ENCODE peak calls at places on chromosomes 6 and 20, in seven cellular contexts. One of them, this sample, is unnamed.

GRCh38 chr6:153125032-153125431 is 6.0 kb downstream of the RGS17 start:
- DNase-seq in progenitor cell of endocrine pancreas: no peak
- DNase-seq in cardiac muscle cell: no peak
- DNase-seq in mesothelial cell of epicardium: no peak
- DNase-seq in lower leg skin: no peak
- DNase-seq in cardiac fibroblast: no peak
- DNase-seq in AG04450: no peak
- DNase-seq in this sample: no peak

GRCh38 chr20:34825530-34826362 is at the start of gene NCOA6:
- DNase-seq in mesothelial cell of epicardium: peak
- DNase-seq in AG04450: peak
- DNase-seq in progenitor cell of endocrine pancreas: peak
- DNase-seq in lower leg skin: peak
- DNase-seq in cardiac fibroblast: peak
- DNase-seq in cardiac muscle cell: peak
- DNase-seq in this sample: peak

GRCh38 chr6:2072450-2072849 is 173.0 kb downstream of the GMDS start:
- DNase-seq in mesothelial cell of epicardium: no peak
- DNase-seq in progenitor cell of endocrine pancreas: no peak
- DNase-seq in AG04450: no peak
- DNase-seq in cardiac fibroblast: peak
- DNase-seq in cardiac muscle cell: peak
- DNase-seq in lower leg skin: no peak
- DNase-seq in this sample: no peak

GRCh38 chr20:17705916-17706315 is 6.2 kb downstream of the BANF2 start:
- DNase-seq in lower leg skin: no peak
- DNase-seq in cardiac fibroblast: no peak
- DNase-seq in mesothelial cell of epicardium: no peak
- DNase-seq in cardiac muscle cell: no peak
- DNase-seq in AG04450: no peak
- DNase-seq in progenitor cell of endocrine pancreas: no peak
- DNase-seq in this sample: no peak

GRCh38 chr6:85389180-85389797 is 60.6 kb upstream of the NT5E start:
- DNase-seq in cardiac muscle cell: no peak
- DNase-seq in mesothelial cell of epicardium: no peak
- DNase-seq in AG04450: no peak
- DNase-seq in cardiac fibroblast: no peak
- DNase-seq in lower leg skin: no peak
- DNase-seq in progenitor cell of endocrine pancreas: no peak
- DNase-seq in this sample: no peak

GRCh38 chr20:34753706-34754461 is 49.7 kb downstream of the TP53INP2 start:
- DNase-seq in cardiac muscle cell: no peak
- DNase-seq in lower leg skin: no peak
- DNase-seq in cardiac fibroblast: no peak
- DNase-seq in progenitor cell of endocrine pancreas: no peak
- DNase-seq in mesothelial cell of epicardium: no peak
- DNase-seq in AG04450: peak
- DNase-seq in this sample: no peak

GRCh38 chr6:139530551-139530950 is 156.1 kb upstream of the CITED2 start:
- DNase-seq in AG04450: no peak
- DNase-seq in progenitor cell of endocrine pancreas: no peak
- DNase-seq in cardiac muscle cell: no peak
- DNase-seq in lower leg skin: no peak
- DNase-seq in cardiac fibroblast: no peak
- DNase-seq in mesothelial cell of epicardium: no peak
- DNase-seq in this sample: no peak

GRCh38 chr6:139904158-139904533 is 529.7 kb upstream of the CITED2 start:
- DNase-seq in lower leg skin: no peak
- DNase-seq in mesothelial cell of epicardium: no peak
- DNase-seq in AG04450: no peak
- DNase-seq in progenitor cell of endocrine pancreas: no peak
- DNase-seq in cardiac muscle cell: no peak
- DNase-seq in cardiac fibroblast: no peak
- DNase-seq in this sample: no peak

GRCh38 chr6:31122803-31123706 is 2.8 kb upstream of the CDSN start:
- DNase-seq in cardiac fibroblast: peak
- DNase-seq in AG04450: peak
- DNase-seq in progenitor cell of endocrine pancreas: no peak
- DNase-seq in mesothelial cell of epicardium: peak
- DNase-seq in cardiac muscle cell: peak
- DNase-seq in lower leg skin: no peak
- DNase-seq in this sample: no peak

GRCh38 chr6:15985354-15985995 is 143.4 kb upstream of the MYLIP start:
- DNase-seq in cardiac muscle cell: no peak
- DNase-seq in lower leg skin: no peak
- DNase-seq in progenitor cell of endocrine pancreas: no peak
- DNase-seq in cardiac fibroblast: no peak
- DNase-seq in mesothelial cell of epicardium: no peak
- DNase-seq in AG04450: no peak
- DNase-seq in this sample: no peak

GRCh38 chr6:160960839-160961238 is 30.7 kb upstream of the MAP3K4 start:
- DNase-seq in lower leg skin: no peak
- DNase-seq in cardiac fibroblast: no peak
- DNase-seq in progenitor cell of endocrine pancreas: no peak
- DNase-seq in mesothelial cell of epicardium: no peak
- DNase-seq in AG04450: no peak
- DNase-seq in cardiac muscle cell: no peak
- DNase-seq in this sample: no peak

GRCh38 chr6:152136449-152136825 is 329.0 kb downstream of the ESR1 start:
- DNase-seq in AG04450: no peak
- DNase-seq in progenitor cell of endocrine pancreas: no peak
- DNase-seq in mesothelial cell of epicardium: no peak
- DNase-seq in cardiac muscle cell: no peak
- DNase-seq in lower leg skin: no peak
- DNase-seq in cardiac fibroblast: peak
- DNase-seq in this sample: no peak

GRCh38 chr20:49853640-49854039 is 41.0 kb downstream of the SLC9A8 start:
- DNase-seq in cardiac muscle cell: peak
- DNase-seq in cardiac fibroblast: peak
- DNase-seq in mesothelial cell of epicardium: no peak
- DNase-seq in AG04450: peak
- DNase-seq in lower leg skin: no peak
- DNase-seq in progenitor cell of endocrine pancreas: no peak
- DNase-seq in this sample: no peak

GRCh38 chr6:1424306-1424927 is 35.0 kb downstream of the FOXF2 start:
- DNase-seq in progenitor cell of endocrine pancreas: no peak
- DNase-seq in mesothelial cell of epicardium: no peak
- DNase-seq in cardiac muscle cell: peak
- DNase-seq in lower leg skin: no peak
- DNase-seq in AG04450: no peak
- DNase-seq in cardiac fibroblast: peak
- DNase-seq in this sample: no peak

GRCh38 chr6:3987072-3987471 is 91.9 kb downstream of the FAM217A start:
- DNase-seq in mesothelial cell of epicardium: no peak
- DNase-seq in AG04450: no peak
- DNase-seq in cardiac fibroblast: peak
- DNase-seq in progenitor cell of endocrine pancreas: no peak
- DNase-seq in cardiac muscle cell: peak
- DNase-seq in lower leg skin: no peak
- DNase-seq in this sample: no peak

GRCh38 chr6:128601060-128601459 is 80.7 kb upstream of the PTPRK start:
- DNase-seq in mesothelial cell of epicardium: no peak
- DNase-seq in cardiac muscle cell: peak
- DNase-seq in lower leg skin: no peak
- DNase-seq in progenitor cell of endocrine pancreas: no peak
- DNase-seq in AG04450: no peak
- DNase-seq in cardiac fibroblast: peak
- DNase-seq in this sample: no peak

GRCh38 chr6:111715321-111715720 is 109.6 kb upstream of the TRAF3IP2 start:
- DNase-seq in lower leg skin: no peak
- DNase-seq in cardiac muscle cell: no peak
- DNase-seq in progenitor cell of endocrine pancreas: no peak
- DNase-seq in AG04450: no peak
- DNase-seq in cardiac fibroblast: no peak
- DNase-seq in mesothelial cell of epicardium: no peak
- DNase-seq in this sample: no peak

GRCh38 chr20:40279390-40279789 is 409.6 kb downstream of the MAFB start:
- DNase-seq in cardiac muscle cell: peak
- DNase-seq in lower leg skin: peak
- DNase-seq in cardiac fibroblast: peak
- DNase-seq in mesothelial cell of epicardium: no peak
- DNase-seq in AG04450: peak
- DNase-seq in progenitor cell of endocrine pancreas: no peak
- DNase-seq in this sample: no peak

GRCh38 chr6:3640868-3641267 is 110.6 kb downstream of the PXDC1 start:
- DNase-seq in mesothelial cell of epicardium: no peak
- DNase-seq in progenitor cell of endocrine pancreas: no peak
- DNase-seq in cardiac muscle cell: no peak
- DNase-seq in cardiac fibroblast: no peak
- DNase-seq in lower leg skin: no peak
- DNase-seq in AG04450: no peak
- DNase-seq in this sample: no peak

GRCh38 chr20:7375905-7376304 is 564.4 kb downstream of the HAO1 start:
- DNase-seq in mesothelial cell of epicardium: no peak
- DNase-seq in lower leg skin: no peak
- DNase-seq in progenitor cell of endocrine pancreas: no peak
- DNase-seq in AG04450: no peak
- DNase-seq in cardiac muscle cell: peak
- DNase-seq in cardiac fibroblast: peak
- DNase-seq in this sample: no peak
- TF ChIP-seq CTCF in mesothelial cell of epicardium: peak
- TF ChIP-seq CTCF in lower leg skin: no peak
- TF ChIP-seq CTCF in progenitor cell of endocrine pancreas: peak
- TF ChIP-seq CTCF in AG04450: peak
- TF ChIP-seq CTCF in cardiac muscle cell: peak
- TF ChIP-seq CTCF in cardiac fibroblast: peak
- TF ChIP-seq CTCF in this sample: no peak

GRCh38 chr20:52921300-52921699 is 50.9 kb upstream of the TSHZ2 start:
- DNase-seq in mesothelial cell of epicardium: no peak
- DNase-seq in cardiac muscle cell: no peak
- DNase-seq in progenitor cell of endocrine pancreas: no peak
- DNase-seq in cardiac fibroblast: no peak
- DNase-seq in AG04450: no peak
- DNase-seq in lower leg skin: no peak
- DNase-seq in this sample: no peak

GRCh38 chr20:52918311-52918710 is 53.8 kb upstream of the TSHZ2 start:
- DNase-seq in AG04450: no peak
- DNase-seq in cardiac fibroblast: no peak
- DNase-seq in mesothelial cell of epicardium: no peak
- DNase-seq in progenitor cell of endocrine pancreas: no peak
- DNase-seq in cardiac muscle cell: no peak
- DNase-seq in lower leg skin: no peak
- DNase-seq in this sample: no peak

GRCh38 chr20:52926505-52926904 is 45.7 kb upstream of the TSHZ2 start:
- DNase-seq in cardiac muscle cell: no peak
- DNase-seq in lower leg skin: no peak
- DNase-seq in progenitor cell of endocrine pancreas: no peak
- DNase-seq in AG04450: no peak
- DNase-seq in cardiac fibroblast: no peak
- DNase-seq in mesothelial cell of epicardium: no peak
- DNase-seq in this sample: no peak

GRCh38 chr20:52924411-52925271 is 47.5 kb upstream of the TSHZ2 start:
- DNase-seq in lower leg skin: no peak
- DNase-seq in cardiac fibroblast: no peak
- DNase-seq in progenitor cell of endocrine pancreas: no peak
- DNase-seq in AG04450: no peak
- DNase-seq in cardiac muscle cell: peak
- DNase-seq in mesothelial cell of epicardium: no peak
- DNase-seq in this sample: no peak

DNA sequence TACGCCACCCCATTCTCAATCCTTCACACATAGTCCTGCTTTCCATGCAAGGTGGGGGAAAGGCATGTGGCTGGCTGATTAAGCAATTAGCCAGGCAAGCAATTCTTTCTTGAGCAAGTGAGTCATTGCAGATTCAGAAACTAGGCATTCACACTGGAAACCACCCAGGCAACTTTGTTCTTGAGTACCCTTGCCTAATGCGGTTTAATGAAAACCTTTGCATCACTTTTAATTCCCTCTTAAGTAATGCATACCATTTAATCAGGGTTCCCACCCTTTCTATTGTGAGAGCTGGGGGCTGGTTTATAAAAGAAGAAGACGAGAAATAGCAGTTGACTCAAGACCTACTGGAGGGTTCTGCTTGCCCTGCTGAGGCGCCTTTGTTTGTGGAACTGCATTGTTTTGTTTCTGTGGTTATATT is 49.0 kb upstream of the TSHZ2 start:
- DNase-seq in AG04450: no peak
- DNase-seq in cardiac fibroblast: peak
- DNase-seq in cardiac muscle cell: peak
- DNase-seq in mesothelial cell of epicardium: no peak
- DNase-seq in progenitor cell of endocrine pancreas: no peak
- DNase-seq in lower leg skin: peak
- DNase-seq in this sample: no peak
- TF ChIP-seq CTCF in AG04450: no peak
- TF ChIP-seq CTCF in cardiac fibroblast: no peak
- TF ChIP-seq CTCF in cardiac muscle cell: no peak
- TF ChIP-seq CTCF in mesothelial cell of epicardium: no peak
- TF ChIP-seq CTCF in progenitor cell of endocrine pancreas: no peak
- TF ChIP-seq CTCF in lower leg skin: no peak
- TF ChIP-seq CTCF in this sample: no peak

DNA sequence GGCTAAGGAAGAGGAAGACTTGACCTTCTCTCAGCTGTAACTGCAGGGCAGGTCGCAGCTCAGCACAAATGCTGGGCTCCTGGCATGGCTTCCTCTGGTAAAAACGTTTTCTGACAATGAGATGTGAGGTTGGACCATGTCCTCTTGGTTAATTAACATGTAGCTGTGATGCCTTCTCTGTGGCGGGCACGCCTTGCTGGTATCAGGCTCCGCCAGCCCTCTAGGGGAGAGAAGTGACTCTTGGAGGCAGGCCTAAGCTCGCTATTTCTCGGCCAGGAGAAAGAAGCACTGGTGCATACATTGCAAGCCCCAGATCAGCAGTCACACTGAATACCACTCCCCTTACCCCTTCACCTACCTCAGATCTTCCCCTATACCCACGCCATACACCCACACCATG is 65.0 kb downstream of the QRSL1 start:
- DNase-seq in mesothelial cell of epicardium: no peak
- DNase-seq in AG04450: no peak
- DNase-seq in cardiac muscle cell: no peak
- DNase-seq in progenitor cell of endocrine pancreas: no peak
- DNase-seq in cardiac fibroblast: no peak
- DNase-seq in lower leg skin: no peak
- DNase-seq in this sample: no peak
- TF ChIP-seq CTCF in mesothelial cell of epicardium: no peak
- TF ChIP-seq CTCF in AG04450: no peak
- TF ChIP-seq CTCF in cardiac muscle cell: no peak
- TF ChIP-seq CTCF in progenitor cell of endocrine pancreas: no peak
- TF ChIP-seq CTCF in cardiac fibroblast: no peak
- TF ChIP-seq CTCF in lower leg skin: no peak
- TF ChIP-seq CTCF in this sample: no peak

DNA sequence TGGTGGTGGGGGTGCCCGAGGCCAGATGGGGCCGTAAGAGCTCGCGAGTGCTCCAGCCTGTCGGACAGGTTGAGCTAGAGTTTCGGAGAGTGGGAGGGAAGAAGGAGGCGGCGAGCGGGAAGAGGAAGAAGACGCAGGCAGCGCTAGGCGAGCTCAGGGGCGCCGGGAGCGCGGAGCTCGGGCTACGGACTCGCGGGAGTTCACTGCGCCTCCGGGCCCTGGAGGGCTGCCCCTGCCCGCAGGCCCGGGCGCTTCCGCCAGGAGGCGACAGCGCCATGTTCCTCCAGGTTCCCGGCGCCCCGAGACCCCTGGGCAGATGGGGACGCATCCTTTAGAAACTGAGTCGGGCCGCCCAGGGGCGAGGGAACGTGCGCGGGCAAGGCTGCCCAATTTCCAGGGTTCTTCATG is 984 bp downstream of the TFAP2C start:
- DNase-seq in cardiac muscle cell: peak
- DNase-seq in AG04450: no peak
- DNase-seq in lower leg skin: peak
- DNase-seq in progenitor cell of endocrine pancreas: peak
- DNase-seq in mesothelial cell of epicardium: peak
- DNase-seq in cardiac fibroblast: no peak
- DNase-seq in this sample: no peak
- TF ChIP-seq CTCF in cardiac muscle cell: peak
- TF ChIP-seq CTCF in AG04450: no peak
- TF ChIP-seq CTCF in lower leg skin: no peak
- TF ChIP-seq CTCF in progenitor cell of endocrine pancreas: peak
- TF ChIP-seq CTCF in mesothelial cell of epicardium: peak
- TF ChIP-seq CTCF in cardiac fibroblast: no peak
- TF ChIP-seq CTCF in this sample: no peak

This sample was measured in thoracic aorta.